ENCODE peak calls at places on chromosomes 5 and 9, in seven cellular contexts. R is HCT116, G is H1, M is K562, P is Panc1, A is SK-N-SH, Y is GM12878. K is an unnamed sample.

GRCh38 chr9:90219548-90220118 is 423.0 kb downstream of the DIRAS2 start:
- DNase-seq in P (no peak), M (peak), A (no peak), G (peak), R (no peak), Y (no peak), K (peak)

GRCh38 chr9:104740596-104740995 is 6.9 kb upstream of the NIPSNAP3A start:
- DNase-seq in M (no peak), G (no peak), Y (no peak), P (no peak), R (no peak), A (no peak), K (no peak)

GRCh38 chr5:66724740-66725139 is 128.5 kb downstream of the MAST4 start:
- DNase-seq in M (no peak), P (no peak), G (no peak), Y (no peak), A (no peak), R (no peak), K (no peak)

GRCh38 chr5:54415896-54416640 is 39.4 kb upstream of the HSPB3 start:
- DNase-seq in A (no peak), G (no peak), Y (no peak), M (no peak), R (no peak), P (no peak), K (no peak)

GRCh38 chr5:82259172-82259800 is 18.9 kb downstream of the RPS23 start:
- DNase-seq in Y (no peak), G (no peak), M (no peak), P (no peak), A (peak), R (peak), K (no peak)

GRCh38 chr5:170795154-170795553 is 11.6 kb downstream of the GABRP start:
- DNase-seq in A (no peak), G (no peak), P (no peak), R (no peak), Y (no peak), M (no peak), K (no peak)

GRCh38 chr5:114412509-114413171 is 50.8 kb downstream of the KCNN2 start:
- DNase-seq in P (no peak), M (no peak), R (peak), A (no peak), G (no peak), Y (no peak), K (no peak)

GRCh38 chr9:21746550-21746949 is 55.9 kb upstream of the MTAP start:
- DNase-seq in Y (no peak), A (no peak), M (no peak), P (no peak), G (no peak), R (no peak), K (no peak)

GRCh38 chr5:54311178-54311811 is 922 bp upstream of the ARL15 start:
- DNase-seq in G (no peak), A (peak), P (no peak), M (no peak), R (no peak), Y (no peak), K (no peak)

GRCh38 chr5:142134333-142135010 is 25.9 kb downstream of the NDFIP1 start:
- DNase-seq in A (no peak), M (no peak), P (no peak), R (no peak), G (no peak), Y (no peak), K (no peak)

GRCh38 chr5:147190236-147190815 is 44.5 kb upstream of the STK32A start:
- DNase-seq in P (no peak), Y (no peak), G (no peak), R (no peak), A (no peak), M (no peak), K (no peak)

GRCh38 chr5:171311698-171312083 is 2.6 kb downstream of the TLX3 start:
- DNase-seq in R (no peak), M (no peak), A (no peak), Y (no peak), G (peak), P (no peak), K (no peak)

GRCh38 chr5:113283558-113283957 is 151.2 kb downstream of the TSSK1B start:
- DNase-seq in A (no peak), R (no peak), M (no peak), P (no peak), Y (no peak), G (no peak), K (no peak)

GRCh38 chr5:18314192-18314778 is 680.0 kb downstream of the TAF11L14 start:
- DNase-seq in R (peak), P (peak), G (no peak), Y (no peak), M (peak), A (peak), K (no peak)

GRCh38 chr5:14268738-14269137 is 125.6 kb downstream of the TRIO start:
- DNase-seq in G (no peak), A (no peak), Y (no peak), M (no peak), P (no peak), R (no peak), K (no peak)

GRCh38 chr5:179051784-179052183 is 8.4 kb upstream of the ZNF354C start:
- DNase-seq in R (no peak), M (no peak), Y (no peak), P (no peak), G (no peak), A (no peak), K (no peak)

GRCh38 chr9:5509573-5509972 is 758 bp upstream of the PDCD1LG2 start:
- DNase-seq in R (peak), A (no peak), G (no peak), Y (no peak), P (peak), M (no peak), K (no peak)

GRCh38 chr5:51381801-51382507 is 1.3 kb upstream of the ISL1 start:
- DNase-seq in R (no peak), G (no peak), A (peak), Y (no peak), M (no peak), P (no peak), K (no peak)

GRCh38 chr5:84191296-84191695 is 193.4 kb downstream of the EDIL3 start:
- DNase-seq in A (no peak), M (no peak), R (no peak), G (no peak), Y (no peak), P (no peak), K (no peak)

GRCh38 chr5:174311531-174312269 is 266.2 kb downstream of the NSG2 start:
- DNase-seq in M (peak), A (peak), R (no peak), P (no peak), Y (no peak), G (peak), K (peak)

GRCh38 chr9:90141723-90142122 is 500.9 kb downstream of the DIRAS2 start:
- DNase-seq in P (no peak), G (no peak), R (no peak), Y (no peak), A (peak), M (no peak), K (peak)

GRCh38 chr9:119588874-119589560 is 219.8 kb upstream of the BRINP1 start:
- DNase-seq in R (no peak), Y (no peak), M (no peak), A (no peak), P (no peak), G (no peak), K (no peak)

GRCh38 chr5:57416246-57416996 is 66.2 kb downstream of the ACTBL2 start:
- DNase-seq in M (no peak), G (no peak), A (peak), R (no peak), Y (no peak), P (no peak), K (no peak)

DNA sequence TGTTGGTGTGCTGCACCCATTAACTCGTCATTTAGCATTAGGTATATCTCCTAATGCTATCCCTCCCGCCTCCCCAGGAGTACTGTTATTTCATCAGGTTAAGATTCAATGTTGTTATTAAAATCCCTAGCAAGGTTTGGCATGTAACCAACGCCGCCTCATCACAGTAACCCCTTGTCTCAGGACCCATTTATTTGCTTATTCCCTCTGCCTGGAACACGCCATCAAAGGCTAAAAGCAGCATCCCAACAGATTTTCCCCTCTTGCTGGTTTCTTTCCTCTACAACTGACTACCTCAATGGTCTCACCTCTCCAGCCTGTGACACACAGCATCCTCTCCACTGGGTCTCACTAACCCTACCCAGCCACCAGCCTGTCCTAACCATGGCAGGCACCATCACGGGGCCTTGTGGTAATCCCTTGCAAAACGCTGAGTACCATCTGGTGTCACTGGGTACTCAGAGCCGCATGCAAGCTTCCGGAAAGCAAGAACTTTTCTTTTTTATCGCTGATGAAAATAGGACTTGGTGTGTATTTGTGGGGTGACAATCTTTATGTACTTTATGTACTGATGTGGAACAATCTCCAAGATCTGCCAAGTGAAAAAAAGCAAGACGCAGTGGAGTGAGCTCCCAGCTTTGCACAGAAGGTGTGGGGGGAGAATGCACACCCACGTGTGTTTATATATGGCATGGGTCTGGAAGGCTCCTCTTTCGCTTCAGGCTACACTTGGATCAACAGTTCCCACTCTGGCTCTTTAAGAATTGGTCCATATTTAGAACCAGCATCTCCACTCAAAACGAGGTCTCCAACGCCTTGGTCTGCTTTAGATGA is 6.1 kb downstream of the RPS14 start:
- DNase-seq in M (no peak), Y (no peak), P (no peak), G (no peak), A (no peak), R (no peak), K (no peak)
- TF ChIP-seq SIN3A in M (no peak), Y (no peak), P (no peak), G (no peak), A (no peak), R (no peak), K (no peak)

DNA sequence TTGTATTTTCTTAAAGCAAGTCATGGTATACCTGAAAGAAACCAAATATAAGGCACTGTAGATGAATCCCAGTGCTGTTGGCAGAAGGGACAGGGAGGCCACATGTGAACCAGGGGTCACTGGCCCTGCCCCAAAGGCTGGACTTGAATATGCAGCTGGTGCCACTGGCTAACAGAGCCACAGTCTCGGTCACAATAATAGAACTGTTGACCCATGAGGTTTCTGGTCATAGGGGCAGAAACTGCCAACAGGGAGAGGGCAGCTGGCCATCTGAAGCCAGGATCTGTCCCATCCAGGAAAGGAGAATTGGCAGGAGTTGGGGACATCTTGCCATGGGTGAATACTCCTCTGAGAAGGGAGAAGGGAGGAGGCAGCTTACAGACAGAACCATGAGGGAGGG is 31.9 kb downstream of the PALM2AKAP2 start:
- DNase-seq in M (no peak), R (no peak), Y (no peak), G (no peak), P (no peak), A (no peak), K (no peak)
- TF ChIP-seq SIN3A in M (no peak), R (no peak), Y (no peak), G (no peak), P (no peak), A (no peak), K (no peak)

GRCh38 chr9:116435706-116436105 is 251.4 kb upstream of the TRIM32 start:
- DNase-seq in A (no peak), G (no peak), R (no peak), Y (no peak), M (no peak), P (no peak), K (no peak)
- TF ChIP-seq SIN3A in A (no peak), G (no peak), R (no peak), Y (no peak), M (no peak), P (no peak), K (no peak)

GRCh38 chr9:114721491-114722362 is 39.7 kb upstream of the TEX48 start:
- DNase-seq in R (no peak), M (no peak), A (no peak), P (no peak), Y (no peak), G (no peak), K (peak)
- TF ChIP-seq SIN3A in R (no peak), M (no peak), A (no peak), P (no peak), Y (no peak), G (no peak), K (no peak)

GRCh38 chr9:135249711-135250110 is 162.2 kb downstream of the OLFM1 start:
- DNase-seq in A (no peak), G (no peak), Y (no peak), P (no peak), R (no peak), M (no peak), K (no peak)

GRCh38 chr9:135247174-135247930 is 159.9 kb downstream of the OLFM1 start:
- DNase-seq in M (no peak), Y (no peak), P (no peak), G (no peak), A (no peak), R (no peak), K (no peak)

GRCh38 chr9:135249191-135249590 is 161.7 kb downstream of the OLFM1 start:
- DNase-seq in G (no peak), P (no peak), A (no peak), Y (no peak), R (no peak), M (no peak), K (no peak)

GRCh38 chr9:135248111-135248510 is 160.6 kb downstream of the OLFM1 start:
- DNase-seq in A (no peak), R (peak), M (no peak), P (no peak), G (no peak), Y (no peak), K (no peak)

DNA sequence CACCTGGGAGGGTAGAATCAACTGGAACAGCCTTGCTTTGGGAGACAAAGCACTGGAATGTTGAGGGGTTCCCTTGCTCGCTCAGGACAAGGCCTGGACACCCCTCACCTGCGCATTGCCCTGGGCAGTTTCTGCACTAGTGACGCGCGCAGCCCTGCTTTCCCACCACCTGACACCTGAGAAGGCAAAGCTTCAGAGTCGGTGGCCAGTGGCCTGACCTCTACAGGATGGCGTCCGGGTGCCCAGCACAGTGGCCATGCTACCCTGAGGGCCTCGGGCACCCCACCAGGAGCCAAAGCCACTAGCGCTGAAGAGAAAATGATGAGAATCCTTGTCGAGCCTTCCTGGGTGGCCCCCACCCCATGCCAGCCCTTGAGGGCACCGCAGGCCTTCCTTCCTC is 161.3 kb downstream of the OLFM1 start:
- DNase-seq in M (no peak), P (no peak), Y (no peak), G (no peak), A (no peak), R (no peak), K (no peak)
- TF ChIP-seq SIN3A in M (no peak), P (no peak), Y (no peak), G (no peak), A (no peak), R (no peak), K (no peak)

GRCh38 chr5:139268364-139269202 is 25.0 kb upstream of the MATR3 start:
- DNase-seq in M (no peak), A (no peak), Y (no peak), G (no peak), R (no peak), P (no peak), K (no peak)
- TF ChIP-seq SIN3A in M (no peak), A (no peak), Y (no peak), G (no peak), R (no peak), P (no peak), K (no peak)

DNA sequence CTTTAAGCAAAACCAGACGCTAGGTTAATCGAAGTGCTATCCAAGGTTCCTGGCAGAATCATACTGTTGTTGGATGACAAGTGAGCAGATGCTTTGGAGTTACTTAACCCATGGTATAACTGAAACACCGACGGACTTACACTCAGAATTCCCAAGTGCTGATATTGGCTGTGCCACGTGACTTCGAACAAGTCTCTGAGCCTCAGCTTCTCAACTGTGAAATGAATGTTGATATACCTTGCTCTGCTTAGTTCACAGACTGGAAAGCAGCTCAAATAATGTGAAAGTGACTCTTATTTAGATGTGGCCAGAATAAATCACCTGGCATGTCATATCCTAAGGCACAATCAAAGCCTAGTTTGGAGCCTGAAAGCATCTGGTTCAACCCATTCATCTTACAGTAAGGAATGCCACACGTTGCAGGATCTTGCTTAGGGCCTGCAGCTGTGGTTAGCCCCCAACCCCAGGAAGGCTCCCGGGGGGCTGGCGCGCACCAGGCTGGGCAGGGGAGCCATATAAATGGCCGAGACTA is 759 bp downstream of the GEMIN5 start:
- DNase-seq in R (no peak), A (no peak), G (no peak), P (no peak), Y (no peak), M (no peak), K (no peak)
- TF ChIP-seq SIN3A in R (no peak), A (no peak), G (no peak), P (no peak), Y (no peak), M (no peak), K (no peak)

GRCh38 chr9:93276973-93277372 is 93.0 kb downstream of the WNK2 start:
- DNase-seq in P (no peak), M (peak), Y (no peak), R (no peak), A (no peak), G (no peak), K (no peak)
- TF ChIP-seq SIN3A in P (no peak), M (no peak), Y (no peak), R (no peak), A (no peak), G (no peak), K (no peak)

GRCh38 chr5:68374770-68375518 is 159.4 kb downstream of the PIK3R1 start:
- DNase-seq in M (no peak), Y (no peak), P (no peak), A (no peak), R (no peak), G (no peak), K (no peak)

GRCh38 chr5:68375540-68375939 is 160.0 kb downstream of the PIK3R1 start:
- DNase-seq in M (no peak), Y (no peak), P (no peak), A (no peak), R (no peak), G (no peak), K (no peak)

GRCh38 chr5:68378204-68378830 is 162.8 kb downstream of the PIK3R1 start:
- DNase-seq in M (no peak), P (no peak), G (no peak), R (no peak), A (no peak), Y (peak), K (no peak)

GRCh38 chr5:68377733-68378132 is 162.2 kb downstream of the PIK3R1 start:
- DNase-seq in P (no peak), G (no peak), M (no peak), R (no peak), Y (peak), A (no peak), K (no peak)

DNA sequence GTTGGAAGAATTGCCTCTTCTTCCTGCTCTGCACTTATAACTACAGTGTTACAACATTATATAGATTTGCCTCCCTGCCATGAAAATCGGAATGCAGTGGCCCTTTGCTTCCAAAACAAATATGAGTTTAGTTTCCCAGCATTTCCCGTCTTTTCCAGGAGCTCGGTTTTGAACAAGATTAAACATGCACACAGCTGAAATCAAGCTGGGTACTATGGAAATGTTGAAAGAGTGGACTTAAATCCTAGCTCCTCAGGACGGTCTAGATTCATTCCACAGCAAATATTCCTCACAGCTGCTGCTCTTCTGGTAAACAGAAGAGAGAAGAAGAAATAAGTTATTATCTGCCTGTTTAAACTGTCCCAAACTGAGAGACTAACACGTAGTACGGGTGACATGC is 161.4 kb downstream of the PIK3R1 start:
- DNase-seq in Y (no peak), P (no peak), G (no peak), R (no peak), A (no peak), M (no peak), K (no peak)
- TF ChIP-seq SIN3A in Y (no peak), P (no peak), G (no peak), R (no peak), A (no peak), M (no peak), K (no peak)

K was measured in HepG2.